ENCODE peak calls at places on chromosomes 3 and 15, in nine cellular contexts. One of them, this sample, is unnamed.

GRCh38 chr3:53571264-53571663 is 76.9 kb downstream of the CACNA1D start:
- ATAC-seq in activated CD4-positive, alpha-beta T cell treated with anti-CD3 and anti-CD28 coated beads for 36 hours: no peak
- ATAC-seq in stimulated activated naive CD8-positive, alpha-beta T cell treated with anti-CD3 and anti-CD28 coated beads, Interleukin-15, amount 100 ng/mL, for 72 hours: no peak
- ATAC-seq in right cardiac atrium: peak; percentile 71
- ATAC-seq in heart right ventricle: no peak
- ATAC-seq in naive B cell: no peak
- ATAC-seq in naive thymus-derived CD4-positive, alpha-beta T cell: no peak
- ATAC-seq in activated CD8-positive, alpha-beta T cell treated with anti-CD3 and anti-CD28 coated beads, Interleukin-2, amount 10 ng/mL, durations not matched to agents 7 days and 5 days: no peak
- ATAC-seq in esophagus mucosa: peak; percentile 39
- ATAC-seq in this sample: no peak

GRCh38 chr15:77944002-77944867 is 133.3 kb downstream of the TBC1D2B start:
- ATAC-seq in heart right ventricle: peak; percentile 95
- ATAC-seq in right cardiac atrium: peak; percentile 93
- ATAC-seq in activated CD4-positive, alpha-beta T cell treated with anti-CD3 and anti-CD28 coated beads for 36 hours: peak; percentile 79
- ATAC-seq in naive thymus-derived CD4-positive, alpha-beta T cell: peak; percentile 66
- ATAC-seq in activated CD8-positive, alpha-beta T cell treated with anti-CD3 and anti-CD28 coated beads, Interleukin-2, amount 10 ng/mL, durations not matched to agents 7 days and 5 days: peak; percentile 84
- ATAC-seq in naive B cell: peak; percentile 46
- ATAC-seq in esophagus mucosa: peak; percentile 71
- ATAC-seq in stimulated activated naive CD8-positive, alpha-beta T cell treated with anti-CD3 and anti-CD28 coated beads, Interleukin-15, amount 100 ng/mL, for 72 hours: peak; percentile 77
- ATAC-seq in this sample: peak; percentile 62

GRCh38 chr3:151639096-151639740 is 94.5 kb upstream of the AADACL2 start:
- ATAC-seq in right cardiac atrium: no peak
- ATAC-seq in activated CD8-positive, alpha-beta T cell treated with anti-CD3 and anti-CD28 coated beads, Interleukin-2, amount 10 ng/mL, durations not matched to agents 7 days and 5 days: no peak
- ATAC-seq in stimulated activated naive CD8-positive, alpha-beta T cell treated with anti-CD3 and anti-CD28 coated beads, Interleukin-15, amount 100 ng/mL, for 72 hours: no peak
- ATAC-seq in esophagus mucosa: no peak
- ATAC-seq in activated CD4-positive, alpha-beta T cell treated with anti-CD3 and anti-CD28 coated beads for 36 hours: no peak
- ATAC-seq in naive thymus-derived CD4-positive, alpha-beta T cell: no peak
- ATAC-seq in naive B cell: no peak
- ATAC-seq in heart right ventricle: peak; percentile 35
- ATAC-seq in this sample: no peak

GRCh38 chr3:45975696-45976095 is 19.9 kb downstream of the FYCO1 start:
- ATAC-seq in activated CD4-positive, alpha-beta T cell treated with anti-CD3 and anti-CD28 coated beads for 36 hours: peak; percentile 9
- ATAC-seq in right cardiac atrium: no peak
- ATAC-seq in stimulated activated naive CD8-positive, alpha-beta T cell treated with anti-CD3 and anti-CD28 coated beads, Interleukin-15, amount 100 ng/mL, for 72 hours: no peak
- ATAC-seq in activated CD8-positive, alpha-beta T cell treated with anti-CD3 and anti-CD28 coated beads, Interleukin-2, amount 10 ng/mL, durations not matched to agents 7 days and 5 days: no peak
- ATAC-seq in heart right ventricle: no peak
- ATAC-seq in naive thymus-derived CD4-positive, alpha-beta T cell: no peak
- ATAC-seq in naive B cell: no peak
- ATAC-seq in esophagus mucosa: no peak
- ATAC-seq in this sample: no peak

GRCh38 chr3:5690904-5691532 is 503.5 kb downstream of the EDEM1 start:
- ATAC-seq in stimulated activated naive CD8-positive, alpha-beta T cell treated with anti-CD3 and anti-CD28 coated beads, Interleukin-15, amount 100 ng/mL, for 72 hours: no peak
- ATAC-seq in right cardiac atrium: no peak
- ATAC-seq in heart right ventricle: no peak
- ATAC-seq in activated CD8-positive, alpha-beta T cell treated with anti-CD3 and anti-CD28 coated beads, Interleukin-2, amount 10 ng/mL, durations not matched to agents 7 days and 5 days: no peak
- ATAC-seq in activated CD4-positive, alpha-beta T cell treated with anti-CD3 and anti-CD28 coated beads for 36 hours: no peak
- ATAC-seq in naive B cell: no peak
- ATAC-seq in naive thymus-derived CD4-positive, alpha-beta T cell: no peak
- ATAC-seq in esophagus mucosa: no peak
- ATAC-seq in this sample: no peak

GRCh38 chr3:15303728-15304127 is 28.7 kb downstream of the SH3BP5 start:
- ATAC-seq in naive B cell: no peak
- ATAC-seq in activated CD4-positive, alpha-beta T cell treated with anti-CD3 and anti-CD28 coated beads for 36 hours: no peak
- ATAC-seq in naive thymus-derived CD4-positive, alpha-beta T cell: no peak
- ATAC-seq in stimulated activated naive CD8-positive, alpha-beta T cell treated with anti-CD3 and anti-CD28 coated beads, Interleukin-15, amount 100 ng/mL, for 72 hours: no peak
- ATAC-seq in esophagus mucosa: no peak
- ATAC-seq in right cardiac atrium: peak; percentile 43
- ATAC-seq in activated CD8-positive, alpha-beta T cell treated with anti-CD3 and anti-CD28 coated beads, Interleukin-2, amount 10 ng/mL, durations not matched to agents 7 days and 5 days: no peak
- ATAC-seq in heart right ventricle: peak; percentile 70
- ATAC-seq in this sample: no peak

GRCh38 chr3:194112120-194113106 is 23.5 kb upstream of the HES1 start:
- ATAC-seq in activated CD4-positive, alpha-beta T cell treated with anti-CD3 and anti-CD28 coated beads for 36 hours: no peak
- ATAC-seq in naive B cell: no peak
- ATAC-seq in esophagus mucosa: peak; percentile 94
- ATAC-seq in right cardiac atrium: peak; percentile 62
- ATAC-seq in activated CD8-positive, alpha-beta T cell treated with anti-CD3 and anti-CD28 coated beads, Interleukin-2, amount 10 ng/mL, durations not matched to agents 7 days and 5 days: no peak
- ATAC-seq in naive thymus-derived CD4-positive, alpha-beta T cell: no peak
- ATAC-seq in stimulated activated naive CD8-positive, alpha-beta T cell treated with anti-CD3 and anti-CD28 coated beads, Interleukin-15, amount 100 ng/mL, for 72 hours: no peak
- ATAC-seq in heart right ventricle: no peak
- ATAC-seq in this sample: no peak

GRCh38 chr3:171200052-171201029 is 173.8 kb upstream of the SLC2A2 start:
- ATAC-seq in activated CD4-positive, alpha-beta T cell treated with anti-CD3 and anti-CD28 coated beads for 36 hours: no peak
- ATAC-seq in stimulated activated naive CD8-positive, alpha-beta T cell treated with anti-CD3 and anti-CD28 coated beads, Interleukin-15, amount 100 ng/mL, for 72 hours: no peak
- ATAC-seq in right cardiac atrium: no peak
- ATAC-seq in naive B cell: no peak
- ATAC-seq in activated CD8-positive, alpha-beta T cell treated with anti-CD3 and anti-CD28 coated beads, Interleukin-2, amount 10 ng/mL, durations not matched to agents 7 days and 5 days: no peak
- ATAC-seq in esophagus mucosa: no peak
- ATAC-seq in heart right ventricle: no peak
- ATAC-seq in naive thymus-derived CD4-positive, alpha-beta T cell: no peak
- ATAC-seq in this sample: no peak

GRCh38 chr3:141410408-141410807 is 42.1 kb downstream of the ZBTB38 start:
- ATAC-seq in esophagus mucosa: no peak
- ATAC-seq in activated CD8-positive, alpha-beta T cell treated with anti-CD3 and anti-CD28 coated beads, Interleukin-2, amount 10 ng/mL, durations not matched to agents 7 days and 5 days: no peak
- ATAC-seq in right cardiac atrium: peak; percentile 66
- ATAC-seq in activated CD4-positive, alpha-beta T cell treated with anti-CD3 and anti-CD28 coated beads for 36 hours: no peak
- ATAC-seq in heart right ventricle: peak; percentile 78
- ATAC-seq in stimulated activated naive CD8-positive, alpha-beta T cell treated with anti-CD3 and anti-CD28 coated beads, Interleukin-15, amount 100 ng/mL, for 72 hours: no peak
- ATAC-seq in naive B cell: no peak
- ATAC-seq in naive thymus-derived CD4-positive, alpha-beta T cell: no peak
- ATAC-seq in this sample: no peak

GRCh38 chr3:158808697-158809096 is 6.8 kb downstream of the MFSD1 start:
- ATAC-seq in activated CD8-positive, alpha-beta T cell treated with anti-CD3 and anti-CD28 coated beads, Interleukin-2, amount 10 ng/mL, durations not matched to agents 7 days and 5 days: peak; percentile 44
- ATAC-seq in activated CD4-positive, alpha-beta T cell treated with anti-CD3 and anti-CD28 coated beads for 36 hours: peak; percentile 84
- ATAC-seq in naive B cell: no peak
- ATAC-seq in stimulated activated naive CD8-positive, alpha-beta T cell treated with anti-CD3 and anti-CD28 coated beads, Interleukin-15, amount 100 ng/mL, for 72 hours: peak; percentile 72
- ATAC-seq in right cardiac atrium: peak; percentile 36
- ATAC-seq in naive thymus-derived CD4-positive, alpha-beta T cell: peak; percentile 36
- ATAC-seq in esophagus mucosa: no peak
- ATAC-seq in heart right ventricle: peak; percentile 23
- ATAC-seq in this sample: no peak

GRCh38 chr3:62566022-62566557 is 192.7 kb upstream of the FEZF2 start:
- ATAC-seq in activated CD8-positive, alpha-beta T cell treated with anti-CD3 and anti-CD28 coated beads, Interleukin-2, amount 10 ng/mL, durations not matched to agents 7 days and 5 days: no peak
- ATAC-seq in stimulated activated naive CD8-positive, alpha-beta T cell treated with anti-CD3 and anti-CD28 coated beads, Interleukin-15, amount 100 ng/mL, for 72 hours: no peak
- ATAC-seq in naive thymus-derived CD4-positive, alpha-beta T cell: no peak
- ATAC-seq in naive B cell: no peak
- ATAC-seq in heart right ventricle: no peak
- ATAC-seq in right cardiac atrium: no peak
- ATAC-seq in activated CD4-positive, alpha-beta T cell treated with anti-CD3 and anti-CD28 coated beads for 36 hours: no peak
- ATAC-seq in esophagus mucosa: no peak
- ATAC-seq in this sample: no peak

GRCh38 chr3:172323894-172324590 is 124.2 kb downstream of the GHSR start:
- ATAC-seq in naive thymus-derived CD4-positive, alpha-beta T cell: no peak
- ATAC-seq in naive B cell: no peak
- ATAC-seq in activated CD8-positive, alpha-beta T cell treated with anti-CD3 and anti-CD28 coated beads, Interleukin-2, amount 10 ng/mL, durations not matched to agents 7 days and 5 days: no peak
- ATAC-seq in stimulated activated naive CD8-positive, alpha-beta T cell treated with anti-CD3 and anti-CD28 coated beads, Interleukin-15, amount 100 ng/mL, for 72 hours: peak; percentile 92
- ATAC-seq in right cardiac atrium: peak; percentile 84
- ATAC-seq in esophagus mucosa: peak; percentile 84
- ATAC-seq in activated CD4-positive, alpha-beta T cell treated with anti-CD3 and anti-CD28 coated beads for 36 hours: peak; percentile 92
- ATAC-seq in heart right ventricle: peak; percentile 37
- ATAC-seq in this sample: no peak

GRCh38 chr15:62828364-62828763 is 214.2 kb upstream of the TPM1 start:
- ATAC-seq in naive thymus-derived CD4-positive, alpha-beta T cell: no peak
- ATAC-seq in naive B cell: no peak
- ATAC-seq in activated CD4-positive, alpha-beta T cell treated with anti-CD3 and anti-CD28 coated beads for 36 hours: no peak
- ATAC-seq in activated CD8-positive, alpha-beta T cell treated with anti-CD3 and anti-CD28 coated beads, Interleukin-2, amount 10 ng/mL, durations not matched to agents 7 days and 5 days: no peak
- ATAC-seq in right cardiac atrium: no peak
- ATAC-seq in heart right ventricle: no peak
- ATAC-seq in esophagus mucosa: no peak
- ATAC-seq in stimulated activated naive CD8-positive, alpha-beta T cell treated with anti-CD3 and anti-CD28 coated beads, Interleukin-15, amount 100 ng/mL, for 72 hours: no peak
- ATAC-seq in this sample: no peak

GRCh38 chr3:174398761-174399160 is 460.4 kb upstream of the NAALADL2 start:
- ATAC-seq in naive thymus-derived CD4-positive, alpha-beta T cell: no peak
- ATAC-seq in stimulated activated naive CD8-positive, alpha-beta T cell treated with anti-CD3 and anti-CD28 coated beads, Interleukin-15, amount 100 ng/mL, for 72 hours: no peak
- ATAC-seq in right cardiac atrium: no peak
- ATAC-seq in activated CD4-positive, alpha-beta T cell treated with anti-CD3 and anti-CD28 coated beads for 36 hours: no peak
- ATAC-seq in naive B cell: no peak
- ATAC-seq in esophagus mucosa: no peak
- ATAC-seq in activated CD8-positive, alpha-beta T cell treated with anti-CD3 and anti-CD28 coated beads, Interleukin-2, amount 10 ng/mL, durations not matched to agents 7 days and 5 days: no peak
- ATAC-seq in heart right ventricle: no peak
- ATAC-seq in this sample: no peak

GRCh38 chr15:58295637-58296036 is 136.2 kb upstream of the LIPC start:
- ATAC-seq in naive thymus-derived CD4-positive, alpha-beta T cell: no peak
- ATAC-seq in naive B cell: no peak
- ATAC-seq in esophagus mucosa: no peak
- ATAC-seq in right cardiac atrium: no peak
- ATAC-seq in activated CD8-positive, alpha-beta T cell treated with anti-CD3 and anti-CD28 coated beads, Interleukin-2, amount 10 ng/mL, durations not matched to agents 7 days and 5 days: no peak
- ATAC-seq in stimulated activated naive CD8-positive, alpha-beta T cell treated with anti-CD3 and anti-CD28 coated beads, Interleukin-15, amount 100 ng/mL, for 72 hours: no peak
- ATAC-seq in heart right ventricle: no peak
- ATAC-seq in activated CD4-positive, alpha-beta T cell treated with anti-CD3 and anti-CD28 coated beads for 36 hours: no peak
- ATAC-seq in this sample: no peak

This sample was measured in stimulated activated memory B cell treated with anti-CD40 and anti-IgM and Interleukin-4, amounts not matched to agents 10 μg/mL and 1 μg/mL and 100 μg/mL, for 72 hours.